ENCODE peak calls at places on chromosomes 11 and 22, in four cellular contexts. One of them, this sample, is unnamed.

GRCh38 chr22:31084811-31085492 is 3.8 kb downstream of the SMTN start:
- DNase-seq in GM23338: peak
- DNase-seq in spleen: peak
- DNase-seq in transverse colon: peak
- DNase-seq in this sample: peak

GRCh38 chr22:35648066-35649025 is at the start of gene APOL6:
- DNase-seq in GM23338: peak
- DNase-seq in spleen: peak
- DNase-seq in transverse colon: peak
- DNase-seq in this sample: peak

GRCh38 chr11:19985106-19985505 is 175.2 kb downstream of the DBX1 start:
- DNase-seq in GM23338: no peak
- DNase-seq in spleen: no peak
- DNase-seq in transverse colon: no peak
- DNase-seq in this sample: no peak

GRCh38 chr11:122103366-122103765 is 12.6 kb downstream of the BLID start:
- DNase-seq in GM23338: no peak
- DNase-seq in spleen: no peak
- DNase-seq in transverse colon: no peak
- DNase-seq in this sample: no peak

GRCh38 chr11:21511835-21512440 is 680.9 kb upstream of the ANO5 start:
- DNase-seq in GM23338: peak
- DNase-seq in spleen: no peak
- DNase-seq in transverse colon: peak
- DNase-seq in this sample: peak

GRCh38 chr22:26008587-26008986 is 160.7 kb upstream of the SEZ6L start:
- DNase-seq in GM23338: no peak
- DNase-seq in spleen: no peak
- DNase-seq in transverse colon: no peak
- DNase-seq in this sample: no peak

GRCh38 chr11:130070109-130070828 is 575 bp downstream of the APLP2 start:
- DNase-seq in GM23338: peak
- DNase-seq in spleen: peak
- DNase-seq in transverse colon: peak
- DNase-seq in this sample: peak

GRCh38 chr11:6413791-6414231 is 5.1 kb downstream of the APBB1 start:
- DNase-seq in GM23338: no peak
- DNase-seq in spleen: no peak
- DNase-seq in transverse colon: no peak
- DNase-seq in this sample: no peak

GRCh38 chr22:23147632-23148387 is 2.5 kb downstream of the RAB36 start:
- DNase-seq in GM23338: no peak
- DNase-seq in spleen: no peak
- DNase-seq in transverse colon: no peak
- DNase-seq in this sample: peak

GRCh38 chr11:40306938-40307548 is 1152.4 kb downstream of the LRRC4C start:
- DNase-seq in GM23338: peak
- DNase-seq in spleen: no peak
- DNase-seq in transverse colon: no peak
- DNase-seq in this sample: no peak

GRCh38 chr22:19085233-19086043 is 36.8 kb downstream of the DGCR2 start:
- DNase-seq in GM23338: peak
- DNase-seq in spleen: no peak
- DNase-seq in transverse colon: no peak
- DNase-seq in this sample: no peak

GRCh38 chr22:40449676-40450035 is 79.3 kb downstream of the SGSM3 start:
- DNase-seq in GM23338: no peak
- DNase-seq in spleen: no peak
- DNase-seq in transverse colon: no peak
- DNase-seq in this sample: no peak

GRCh38 chr11:119338318-119338890 is 2.3 kb downstream of the C1QTNF5 start:
- DNase-seq in GM23338: peak
- DNase-seq in spleen: peak
- DNase-seq in transverse colon: peak
- DNase-seq in this sample: peak

GRCh38 chr22:28027453-28028448 is 108.7 kb upstream of the PITPNB start:
- DNase-seq in GM23338: no peak
- DNase-seq in spleen: peak
- DNase-seq in transverse colon: no peak
- DNase-seq in this sample: peak

GRCh38 chr11:78226684-78227680 is 38.3 kb downstream of the USP35 start:
- DNase-seq in GM23338: no peak
- DNase-seq in spleen: no peak
- DNase-seq in transverse colon: no peak
- DNase-seq in this sample: no peak

GRCh38 chr11:100681064-100681502 is 6.0 kb upstream of the ARHGAP42 start:
- DNase-seq in GM23338: peak
- DNase-seq in spleen: peak
- DNase-seq in transverse colon: peak
- DNase-seq in this sample: peak

GRCh38 chr11:1048375-1049070 is 12.0 kb upstream of the MUC6 start:
- DNase-seq in GM23338: peak
- DNase-seq in spleen: no peak
- DNase-seq in transverse colon: no peak
- DNase-seq in this sample: no peak

GRCh38 chr11:83172551-83172950 is 15.6 kb downstream of the PCF11 start:
- DNase-seq in GM23338: no peak
- DNase-seq in spleen: no peak
- DNase-seq in transverse colon: no peak
- DNase-seq in this sample: no peak

GRCh38 chr11:77113382-77114088 is 10.9 kb downstream of the OMP start:
- DNase-seq in GM23338: peak
- DNase-seq in spleen: no peak
- DNase-seq in transverse colon: no peak
- DNase-seq in this sample: no peak

GRCh38 chr11:1843098-1843473 is 4.3 kb downstream of the TNNI2 start:
- DNase-seq in GM23338: no peak
- DNase-seq in spleen: peak
- DNase-seq in transverse colon: no peak
- DNase-seq in this sample: no peak

GRCh38 chr11:118304809-118305248 is 299 bp downstream of the CD3E start:
- DNase-seq in GM23338: no peak
- DNase-seq in spleen: no peak
- DNase-seq in transverse colon: no peak
- DNase-seq in this sample: no peak

GRCh38 chr11:74678591-74679512 is 52.4 kb downstream of the CHRDL2 start:
- DNase-seq in GM23338: no peak
- DNase-seq in spleen: peak
- DNase-seq in transverse colon: no peak
- DNase-seq in this sample: no peak

GRCh38 chr11:115206365-115207022 is 297.7 kb downstream of the CADM1 start:
- DNase-seq in GM23338: no peak
- DNase-seq in spleen: no peak
- DNase-seq in transverse colon: no peak
- DNase-seq in this sample: no peak

GRCh38 chr11:79471071-79471470 is 30.2 kb upstream of the TENM4 start:
- DNase-seq in GM23338: peak
- DNase-seq in spleen: no peak
- DNase-seq in transverse colon: no peak
- DNase-seq in this sample: no peak

GRCh38 chr11:94315664-94316063 is 11.3 kb downstream of the IZUMO1R start:
- DNase-seq in GM23338: no peak
- DNase-seq in spleen: no peak
- DNase-seq in transverse colon: no peak
- DNase-seq in this sample: no peak

GRCh38 chr11:128190312-128190711 is 397.0 kb downstream of the ETS1 start:
- DNase-seq in GM23338: no peak
- DNase-seq in spleen: no peak
- DNase-seq in transverse colon: no peak
- DNase-seq in this sample: no peak

GRCh38 chr11:8261921-8262551 is 1.6 kb downstream of the LMO1 start:
- DNase-seq in GM23338: peak
- DNase-seq in spleen: peak
- DNase-seq in transverse colon: no peak
- DNase-seq in this sample: no peak

GRCh38 chr11:68018730-68019190 is 8.6 kb downstream of the ALDH3B1 start:
- DNase-seq in GM23338: no peak
- DNase-seq in spleen: no peak
- DNase-seq in transverse colon: no peak
- DNase-seq in this sample: no peak

GRCh38 chr11:68016904-68017817 is 7.0 kb downstream of the ALDH3B1 start:
- DNase-seq in GM23338: no peak
- DNase-seq in spleen: no peak
- DNase-seq in transverse colon: no peak
- DNase-seq in this sample: no peak

GRCh38 chr11:68019486-68019885 is 9.4 kb downstream of the ALDH3B1 start:
- DNase-seq in GM23338: no peak
- DNase-seq in spleen: no peak
- DNase-seq in transverse colon: no peak
- DNase-seq in this sample: no peak

GRCh38 chr11:68016161-68016903 is 6.2 kb downstream of the ALDH3B1 start:
- DNase-seq in GM23338: no peak
- DNase-seq in spleen: no peak
- DNase-seq in transverse colon: no peak
- DNase-seq in this sample: no peak

DNA sequence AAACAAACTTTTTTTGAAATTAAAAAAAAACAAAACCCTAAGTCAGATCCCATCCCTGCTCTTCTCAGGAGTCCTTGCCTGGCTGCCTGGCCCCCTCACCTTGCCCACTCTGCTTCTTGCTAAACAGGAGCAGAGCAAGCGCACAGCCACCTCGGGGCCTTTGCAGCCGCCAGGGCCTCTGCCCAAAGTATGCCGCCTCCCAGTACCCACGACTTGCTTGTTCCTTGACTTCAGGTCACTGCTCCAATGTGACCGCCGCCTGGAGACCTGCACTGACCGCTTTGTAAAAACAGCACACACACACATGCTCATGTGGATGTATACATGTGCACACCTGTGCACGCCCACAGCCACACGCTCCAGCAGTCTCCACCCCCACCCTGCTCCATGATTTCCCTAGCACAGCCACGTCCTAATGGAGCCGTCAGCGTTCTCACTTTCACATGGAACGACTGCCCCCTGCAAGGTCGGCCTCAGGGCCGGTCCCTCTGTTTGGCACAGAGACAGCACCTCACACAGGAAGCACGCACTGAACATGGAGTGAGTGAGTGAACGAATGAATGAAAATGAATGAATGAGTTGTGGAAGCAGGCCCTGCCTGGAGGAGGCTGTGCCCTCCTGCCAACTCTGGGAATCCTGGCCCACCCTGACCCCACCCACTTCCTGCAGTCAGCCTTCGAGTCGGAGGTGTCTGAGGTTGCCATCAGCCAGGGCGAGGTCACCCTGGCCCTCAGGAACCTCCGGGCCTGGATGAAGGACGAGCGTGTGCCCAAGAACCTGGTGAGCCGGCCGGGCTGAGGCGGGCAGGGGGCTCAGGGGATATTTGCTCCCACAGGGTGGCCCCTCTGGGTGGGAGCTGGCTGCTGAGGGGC is 8.0 kb downstream of the ALDH3B1 start:
- DNase-seq in GM23338: no peak
- DNase-seq in spleen: no peak
- DNase-seq in transverse colon: no peak
- DNase-seq in this sample: no peak
- H3K27ac ChIP-seq in GM23338: no peak
- H3K27ac ChIP-seq in spleen: no peak
- H3K27ac ChIP-seq in transverse colon: no peak
- H3K27ac ChIP-seq in this sample: no peak

GRCh38 chr11:46597155-46597554 is 3.3 kb upstream of the AMBRA1 start:
- DNase-seq in GM23338: no peak
- DNase-seq in spleen: no peak
- DNase-seq in transverse colon: no peak
- DNase-seq in this sample: no peak
- TF ChIP-seq POLR2AphosphoS5 in GM23338: no peak
- TF ChIP-seq POLR2AphosphoS5 in spleen: no peak
- TF ChIP-seq POLR2AphosphoS5 in transverse colon: no peak
- TF ChIP-seq POLR2AphosphoS5 in this sample: no peak

GRCh38 chr11:111938687-111939160 is 1.6 kb downstream of the DIXDC1 start:
- DNase-seq in GM23338: peak
- DNase-seq in spleen: no peak
- DNase-seq in transverse colon: no peak
- DNase-seq in this sample: no peak
- H3K27ac ChIP-seq in GM23338: peak
- H3K27ac ChIP-seq in spleen: no peak
- H3K27ac ChIP-seq in transverse colon: peak
- H3K27ac ChIP-seq in this sample: peak

GRCh38 chr11:69641681-69642548 is 959 bp downstream of the CCND1 start:
- DNase-seq in GM23338: no peak
- DNase-seq in spleen: peak
- DNase-seq in transverse colon: no peak
- DNase-seq in this sample: no peak
- TF ChIP-seq POLR2AphosphoS5 in GM23338: no peak
- TF ChIP-seq POLR2AphosphoS5 in spleen: no peak
- TF ChIP-seq POLR2AphosphoS5 in transverse colon: no peak
- TF ChIP-seq POLR2AphosphoS5 in this sample: no peak

GRCh38 chr11:5242933-5243844 is 6.5 kb downstream of the HBG1 start:
- DNase-seq in GM23338: no peak
- DNase-seq in spleen: no peak
- DNase-seq in transverse colon: no peak
- DNase-seq in this sample: no peak

GRCh38 chr11:5241461-5241860 is 7.2 kb upstream of the HBD start:
- DNase-seq in GM23338: no peak
- DNase-seq in spleen: no peak
- DNase-seq in transverse colon: no peak
- DNase-seq in this sample: no peak

GRCh38 chr11:5246772-5247478 is 2.7 kb downstream of the HBG1 start:
- DNase-seq in GM23338: no peak
- DNase-seq in spleen: no peak
- DNase-seq in transverse colon: no peak
- DNase-seq in this sample: no peak

GRCh38 chr11:5245155-5245554 is 4.5 kb downstream of the HBG1 start:
- DNase-seq in GM23338: no peak
- DNase-seq in spleen: no peak
- DNase-seq in transverse colon: no peak
- DNase-seq in this sample: no peak

DNA sequence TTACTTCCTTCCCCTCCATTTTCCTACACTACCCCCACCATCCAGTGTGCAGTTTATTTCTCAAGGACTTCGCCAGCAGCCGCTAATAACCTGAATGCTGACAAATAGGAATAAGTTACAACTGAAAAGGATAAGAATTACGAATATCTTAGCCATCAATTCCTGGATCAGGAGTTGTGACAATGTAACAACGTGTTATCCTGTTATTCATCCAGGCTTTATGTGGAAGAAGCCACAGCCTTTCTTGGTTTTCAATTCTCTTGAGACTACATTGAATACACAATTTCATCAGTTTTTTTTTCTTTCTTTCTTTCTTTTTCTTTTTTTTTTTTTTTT is 5.8 kb downstream of the HBG1 start:
- DNase-seq in GM23338: no peak
- DNase-seq in spleen: no peak
- DNase-seq in transverse colon: no peak
- DNase-seq in this sample: no peak
- H3K27ac ChIP-seq in GM23338: no peak
- H3K27ac ChIP-seq in spleen: no peak
- H3K27ac ChIP-seq in transverse colon: no peak
- H3K27ac ChIP-seq in this sample: no peak